ENCODE peak calls at places on chromosome 16, in nine cellular contexts. X, H, Z, Y, U, S, V, F and K are unnamed samples.

GRCh38 chr16:62041401-62041800 is 5.2 kb upstream of the CDH8 start:
- DNase-seq in Z (no peak), V (no peak), U (peak), Y (peak), X (no peak), F (no peak), S (no peak), H (peak), K (no peak)

GRCh38 chr16:81940781-81941560 is 70.3 kb downstream of the SDR42E1 start:
- DNase-seq in X (no peak), H (peak), S (no peak), Y (no peak), U (no peak), Z (peak), F (no peak), V (no peak), K (no peak)

GRCh38 chr16:79598341-79599181 is 2.0 kb downstream of the MAF start:
- DNase-seq in X (peak), Z (no peak), U (peak), S (peak), F (no peak), Y (peak), V (no peak), H (peak), K (peak)

GRCh38 chr16:1338119-1338730 is 4.8 kb downstream of the BAIAP3 start:
- DNase-seq in V (no peak), F (no peak), U (peak), S (no peak), Y (peak), X (peak), H (peak), Z (no peak), K (no peak)

GRCh38 chr16:25692307-25692706 is 548 bp downstream of the HS3ST4 start:
- DNase-seq in U (no peak), Y (no peak), V (no peak), S (no peak), H (no peak), F (no peak), Z (no peak), X (peak), K (no peak)

GRCh38 chr16:57044931-57045693 is 47.3 kb upstream of the CPNE2 start:
- DNase-seq in X (no peak), F (no peak), Z (no peak), V (no peak), U (no peak), Y (peak), S (no peak), H (no peak), K (no peak)

GRCh38 chr16:53090591-53091507 is 36.1 kb downstream of the CHD9 start:
- DNase-seq in Z (no peak), S (peak), Y (peak), V (peak), H (no peak), F (peak), U (no peak), X (peak), K (peak)

GRCh38 chr16:766820-767640 is 6.5 kb downstream of the MSLN start:
- DNase-seq in Y (no peak), V (no peak), X (no peak), S (no peak), Z (no peak), H (no peak), U (no peak), F (no peak), K (no peak)

GRCh38 chr16:8346291-8346690 is 244.0 kb downstream of the TMEM114 start:
- DNase-seq in S (no peak), U (no peak), F (no peak), Y (peak), Z (no peak), V (no peak), X (no peak), H (no peak), K (no peak)

GRCh38 chr16:79943738-79944137 is 343.2 kb upstream of the MAF start:
- DNase-seq in S (no peak), F (no peak), V (no peak), Z (no peak), H (no peak), X (no peak), Y (no peak), U (no peak), K (no peak)

GRCh38 chr16:29848420-29849297 is 14.4 kb downstream of the CDIPT start:
- DNase-seq in S (peak), Y (peak), F (peak), Z (peak), H (peak), V (no peak), U (peak), X (peak), K (peak)

GRCh38 chr16:81694494-81695285 is 84.4 kb upstream of the PLCG2 start:
- DNase-seq in F (no peak), S (no peak), H (no peak), V (no peak), X (no peak), Z (no peak), Y (no peak), U (no peak), K (no peak)

GRCh38 chr16:73390491-73390890 is 342.6 kb upstream of the ZFHX3 start:
- DNase-seq in U (no peak), H (no peak), Y (no peak), X (no peak), S (no peak), Z (no peak), V (no peak), F (no peak), K (no peak)
- TF ChIP-seq CTCF in U (no peak), H (no peak), Y (no peak), X (no peak), S (no peak), Z (no peak), V (no peak), F (no peak), K (no peak)

GRCh38 chr16:77951788-77952187 is 70.6 kb upstream of the CLEC3A start:
- DNase-seq in Z (peak), X (no peak), U (no peak), Y (peak), H (peak), V (no peak), S (no peak), F (no peak), K (no peak)
- TF ChIP-seq CTCF in Z (peak), X (peak), U (peak), Y (peak), H (peak), V (no peak), S (peak), F (no peak), K (no peak)

GRCh38 chr16:11370084-11370931 is 25.0 kb downstream of the RMI2 start:
- DNase-seq in Y (peak), S (no peak), V (no peak), H (no peak), X (no peak), F (no peak), Z (no peak), U (no peak), K (peak)

GRCh38 chr16:11374255-11374654 is 29.0 kb downstream of the RMI2 start:
- DNase-seq in F (no peak), Z (no peak), H (no peak), S (no peak), U (no peak), X (no peak), V (no peak), Y (no peak), K (no peak)

GRCh38 chr16:11367483-11367906 is 22.2 kb downstream of the RMI2 start:
- DNase-seq in F (no peak), S (no peak), Z (no peak), U (no peak), Y (no peak), V (no peak), X (no peak), H (no peak), K (no peak)

GRCh38 chr16:11372924-11373306 is 27.7 kb downstream of the RMI2 start:
- DNase-seq in X (no peak), U (no peak), Y (no peak), S (no peak), F (no peak), Z (no peak), H (no peak), V (no peak), K (no peak)

DNA sequence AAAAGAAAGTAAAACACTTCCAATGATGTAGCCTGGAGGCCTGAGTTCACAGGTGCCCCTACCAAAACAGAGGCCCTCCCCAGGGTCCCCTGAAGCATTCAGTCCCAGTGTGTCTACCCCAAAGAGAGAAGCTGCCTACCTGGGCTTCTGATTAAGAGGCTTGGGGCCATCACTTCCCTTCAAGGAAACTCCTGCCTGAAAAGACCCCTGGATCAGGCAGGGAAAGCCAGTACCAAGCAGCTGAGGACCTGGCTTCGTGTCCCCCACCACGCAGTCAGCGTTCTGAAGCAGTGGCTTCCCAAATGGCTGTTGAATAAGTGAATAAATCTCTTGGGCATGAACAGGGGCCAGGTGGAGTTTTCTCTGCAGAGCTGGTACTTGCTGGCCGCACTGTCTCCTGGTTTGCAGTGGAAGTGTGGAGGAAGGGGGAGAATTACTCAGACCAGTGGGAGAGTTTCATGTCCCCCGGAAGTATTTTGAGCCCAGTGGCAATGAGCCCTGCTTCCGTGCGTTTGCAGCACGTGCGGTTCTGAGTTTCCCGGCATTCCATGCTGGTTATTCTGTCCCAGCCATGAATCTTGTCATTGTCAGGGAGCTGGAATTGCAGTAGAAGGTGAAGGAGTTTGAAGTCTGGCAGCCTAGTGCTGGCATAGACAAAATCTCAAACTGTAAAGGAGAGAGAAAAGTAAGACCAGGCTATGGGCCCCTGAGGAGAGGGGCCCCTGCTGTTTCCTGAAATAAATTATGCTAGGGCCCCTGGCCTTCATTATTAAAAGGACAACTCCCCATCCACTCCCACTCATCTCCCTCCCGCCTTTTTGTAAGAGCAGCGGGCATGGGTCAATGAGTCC is 27.0 kb downstream of the RMI2 start:
- DNase-seq in U (no peak), F (no peak), X (no peak), Z (no peak), S (no peak), V (no peak), Y (no peak), H (no peak), K (no peak)
- TF ChIP-seq CTCF in U (no peak), F (no peak), X (no peak), Z (no peak), S (no peak), V (no peak), Y (no peak), H (no peak), K (no peak)

DNA sequence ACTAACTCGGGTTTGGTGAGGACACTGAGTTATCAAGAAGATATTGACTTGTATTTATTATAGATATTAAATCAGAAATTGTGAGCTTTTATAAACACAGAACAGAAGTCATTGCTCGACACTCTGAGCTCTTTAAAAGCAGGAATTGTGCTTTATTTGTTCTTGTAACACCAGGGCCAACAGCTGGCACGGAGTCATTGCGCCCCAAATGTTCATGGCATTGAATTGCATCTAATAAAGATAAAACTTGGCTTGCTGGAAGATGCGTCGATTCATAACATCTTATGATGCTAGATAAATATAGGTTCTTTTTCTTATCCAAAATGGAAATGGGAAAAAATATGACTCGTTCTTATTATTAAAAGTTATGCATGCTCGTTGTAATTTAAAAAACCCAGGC is 11.8 kb upstream of the MLYCD start:
- DNase-seq in S (no peak), F (no peak), Z (peak), V (no peak), Y (no peak), H (peak), X (peak), U (no peak), K (no peak)
- TF ChIP-seq CTCF in S (no peak), F (no peak), Z (peak), V (no peak), Y (no peak), H (peak), X (no peak), U (peak), K (no peak)

GRCh38 chr16:35239561-35239960 is 1780.1 kb downstream of the TP53TG3F start:
- DNase-seq in S (no peak), Z (no peak), F (no peak), V (no peak), U (no peak), X (no peak), H (no peak), Y (no peak), K (no peak)
- TF ChIP-seq CTCF in S (no peak), Z (no peak), F (no peak), V (no peak), U (no peak), X (no peak), H (no peak), Y (no peak), K (no peak)

GRCh38 chr16:55624696-55625095 is 31.1 kb upstream of the SLC6A2 start:
- DNase-seq in H (no peak), S (no peak), U (no peak), Y (no peak), X (no peak), V (no peak), Z (no peak), F (no peak), K (no peak)

GRCh38 chr16:55622302-55622701 is 33.5 kb upstream of the SLC6A2 start:
- DNase-seq in V (no peak), H (no peak), Y (no peak), S (no peak), F (no peak), X (no peak), U (no peak), Z (no peak), K (no peak)

GRCh38 chr16:55622930-55623561 is 32.7 kb upstream of the SLC6A2 start:
- DNase-seq in S (no peak), F (no peak), H (peak), V (peak), X (no peak), Y (no peak), U (peak), Z (peak), K (no peak)

GRCh38 chr16:55621771-55622170 is 34.0 kb upstream of the SLC6A2 start:
- DNase-seq in S (no peak), X (no peak), Z (no peak), F (no peak), Y (no peak), V (no peak), H (no peak), U (no peak), K (no peak)

DNA sequence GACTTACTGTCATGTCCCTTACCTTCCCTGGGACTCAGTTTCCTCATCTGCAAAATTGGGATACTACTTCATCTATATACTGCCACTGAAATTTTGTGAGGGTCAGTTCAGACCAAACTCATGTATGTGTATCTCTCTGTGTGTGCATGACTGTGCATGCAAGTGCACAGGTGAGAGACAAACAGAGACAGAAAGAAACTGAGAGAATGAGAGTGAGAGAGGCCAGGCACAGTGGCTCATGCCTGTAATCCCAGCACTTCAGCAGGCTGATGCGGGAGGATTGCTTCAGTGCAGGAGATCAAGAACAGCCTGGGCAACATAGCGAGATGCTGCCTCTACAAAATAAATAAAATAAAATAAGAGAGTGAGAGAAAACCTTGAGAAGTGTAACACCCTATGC is 32.1 kb upstream of the SLC6A2 start:
- DNase-seq in S (no peak), Y (no peak), Z (no peak), F (no peak), U (no peak), H (no peak), V (no peak), X (no peak), K (no peak)
- TF ChIP-seq CTCF in S (no peak), Y (no peak), Z (no peak), F (no peak), U (no peak), H (no peak), V (no peak), X (no peak), K (no peak)

DNA sequence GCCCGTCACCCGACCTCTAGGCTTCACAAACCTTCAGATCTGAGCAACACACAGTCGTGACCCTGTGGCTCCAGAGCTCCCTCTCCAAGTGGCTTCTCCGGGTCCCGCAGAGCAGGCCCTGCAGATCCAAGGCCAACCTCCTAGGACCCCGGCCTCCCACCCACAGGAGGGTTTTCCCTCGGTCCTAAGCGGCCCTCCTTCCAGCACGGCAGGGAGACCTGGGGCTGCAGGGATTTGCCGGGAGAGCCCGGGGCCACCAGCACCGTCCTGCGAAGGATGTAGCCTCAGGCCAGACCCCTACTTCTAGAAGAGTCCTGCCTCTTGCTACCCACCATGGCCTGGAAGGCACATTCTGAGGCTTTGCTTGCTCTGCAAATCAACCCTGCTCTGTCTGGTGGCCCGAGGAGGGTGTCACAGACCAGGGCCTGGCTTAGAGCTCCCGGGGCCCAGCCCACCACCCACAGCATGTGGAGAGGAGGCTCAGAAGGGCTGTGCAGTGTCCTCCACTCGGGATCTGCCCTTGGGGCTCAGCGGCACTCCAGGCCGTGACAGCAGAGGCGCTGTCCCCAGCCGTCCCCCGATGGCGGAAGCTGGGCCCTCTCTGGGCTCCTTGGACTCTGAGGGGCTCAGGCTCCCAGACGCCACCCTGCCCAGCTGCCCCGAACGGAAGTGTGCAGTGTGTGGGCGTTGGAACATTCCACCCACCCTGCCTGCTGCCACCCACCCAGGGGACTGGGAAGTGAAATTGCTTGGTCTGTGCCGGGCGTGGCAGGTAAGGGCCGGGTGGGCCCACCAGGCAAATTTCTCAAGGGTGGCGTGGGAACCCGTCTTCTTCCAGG is 28.8 kb upstream of the ACSF3 start:
- DNase-seq in F (no peak), S (no peak), H (no peak), X (no peak), Z (no peak), U (no peak), V (no peak), Y (no peak), K (peak)
- TF ChIP-seq CTCF in F (no peak), S (no peak), H (no peak), X (no peak), Z (no peak), U (no peak), V (no peak), Y (no peak), K (no peak)

GRCh38 chr16:17259751-17260270 is 210.9 kb downstream of the XYLT1 start:
- DNase-seq in S (no peak), V (no peak), X (no peak), Y (no peak), H (no peak), F (no peak), U (no peak), Z (no peak), K (no peak)

GRCh38 chr16:17258848-17259713 is 211.7 kb downstream of the XYLT1 start:
- DNase-seq in Y (peak), V (no peak), H (peak), F (no peak), Z (no peak), S (no peak), X (no peak), U (peak), K (no peak)

GRCh38 chr16:17258077-17258599 is 212.6 kb downstream of the XYLT1 start:
- DNase-seq in S (no peak), U (no peak), V (no peak), H (no peak), Y (no peak), F (no peak), Z (no peak), X (no peak), K (no peak)

GRCh38 chr16:17260271-17260849 is 210.4 kb downstream of the XYLT1 start:
- DNase-seq in U (no peak), Z (no peak), S (no peak), F (no peak), Y (no peak), H (no peak), X (no peak), V (no peak), K (no peak)

GRCh38 chr16:17261197-17261858 is 209.4 kb downstream of the XYLT1 start:
- DNase-seq in X (no peak), U (no peak), F (no peak), H (no peak), V (no peak), S (no peak), Z (no peak), Y (peak), K (no peak)
- TF ChIP-seq CTCF in X (no peak), U (no peak), F (no peak), H (no peak), V (no peak), S (no peak), Z (no peak), Y (no peak), K (no peak)